ENCODE peak calls at places on chromosome 14, in four cellular contexts. M, G, S and Q are unnamed samples.

GRCh38 chr14:24186831-24187537 is 1.6 kb downstream of the IPO4 start:
- DNase-seq in G (no peak), S (no peak), M (no peak), Q (no peak)

GRCh38 chr14:60653709-60654161 is 4.5 kb upstream of the SIX1 start:
- DNase-seq in G (no peak), M (peak), S (peak), Q (peak)

GRCh38 chr14:75342762-75343599 is 64.4 kb downstream of the FOS start:
- DNase-seq in G (no peak), M (no peak), S (no peak), Q (no peak)

GRCh38 chr14:61321385-61322010 is at the start of gene PRKCH:
- DNase-seq in G (peak), M (peak), S (peak), Q (peak)

GRCh38 chr14:42110167-42110566 is 503.5 kb downstream of the LRFN5 start:
- DNase-seq in G (peak), S (no peak), M (peak), Q (peak)

GRCh38 chr14:43706901-43707300 is 800.2 kb downstream of the FSCB start:
- DNase-seq in M (no peak), G (peak), S (no peak), Q (no peak)

GRCh38 chr14:38254565-38255407 is 1.1 kb downstream of the CLEC14A start:
- DNase-seq in M (no peak), S (peak), G (no peak), Q (peak)

GRCh38 chr14:50311337-50311973 is 574 bp downstream of the L2HGDH start:
- DNase-seq in G (no peak), S (no peak), M (no peak), Q (peak)

GRCh38 chr14:93956514-93957332 is 19.6 kb downstream of the ASB2 start:
- DNase-seq in S (no peak), G (no peak), M (no peak), Q (no peak)

GRCh38 chr14:76710093-76711010 is 50.9 kb upstream of the VASH1 start:
- DNase-seq in S (peak), M (no peak), G (peak), Q (peak)

GRCh38 chr14:38839743-38840375 is 263.2 kb downstream of the SEC23A start:
- DNase-seq in S (no peak), M (no peak), G (no peak), Q (no peak)

GRCh38 chr14:65095633-65096205 is 6.6 kb downstream of the MAX start:
- DNase-seq in S (no peak), G (peak), M (no peak), Q (no peak)

GRCh38 chr14:38199768-38200167 is 7.9 kb upstream of the SSTR1 start:
- DNase-seq in G (peak), M (no peak), S (no peak), Q (no peak)

GRCh38 chr14:58637040-58637390 is 747 bp upstream of the DACT1 start:
- DNase-seq in G (peak), S (no peak), M (no peak), Q (no peak)

GRCh38 chr14:91369628-91370445 is 47.8 kb downstream of the CCDC88C start:
- DNase-seq in S (no peak), G (no peak), M (no peak), Q (no peak)

GRCh38 chr14:97106166-97106565 is 309.0 kb downstream of the VRK1 start:
- DNase-seq in G (no peak), S (no peak), M (no peak), Q (no peak)

GRCh38 chr14:71594828-71595227 is 337.4 kb upstream of the RGS6 start:
- DNase-seq in G (peak), M (no peak), S (no peak), Q (no peak)

GRCh38 chr14:65824285-65824977 is 411.9 kb downstream of the FUT8 start:
- DNase-seq in G (peak), M (peak), S (no peak), Q (peak)

GRCh38 chr14:22986508-22987054 is 4.2 kb upstream of the AJUBA start:
- DNase-seq in M (peak), G (peak), S (peak), Q (peak)

DNA sequence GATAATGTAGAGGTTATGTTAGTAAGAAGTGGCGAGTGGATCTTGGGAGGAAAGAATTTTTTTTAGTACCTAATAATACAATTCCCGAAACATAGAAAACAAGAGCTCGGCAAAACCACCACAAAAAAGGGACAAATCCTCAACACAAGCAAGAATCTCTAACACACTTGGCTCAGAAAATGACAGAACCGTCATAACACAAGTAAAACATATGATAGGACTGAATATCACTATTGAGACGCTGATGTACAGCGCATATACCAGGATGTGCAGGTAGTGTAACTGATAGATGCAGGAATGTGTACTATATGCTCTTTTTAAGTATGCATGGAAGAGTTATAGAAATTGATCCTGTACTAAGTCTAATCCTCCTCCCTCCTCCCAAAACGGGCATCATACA is 564.5 kb downstream of the BCL11B start:
- DNase-seq in G (no peak), M (no peak), S (no peak), Q (no peak)
- H3K56ac ChIP-seq in G (no peak), M (no peak), S (no peak), Q (no peak)

DNA sequence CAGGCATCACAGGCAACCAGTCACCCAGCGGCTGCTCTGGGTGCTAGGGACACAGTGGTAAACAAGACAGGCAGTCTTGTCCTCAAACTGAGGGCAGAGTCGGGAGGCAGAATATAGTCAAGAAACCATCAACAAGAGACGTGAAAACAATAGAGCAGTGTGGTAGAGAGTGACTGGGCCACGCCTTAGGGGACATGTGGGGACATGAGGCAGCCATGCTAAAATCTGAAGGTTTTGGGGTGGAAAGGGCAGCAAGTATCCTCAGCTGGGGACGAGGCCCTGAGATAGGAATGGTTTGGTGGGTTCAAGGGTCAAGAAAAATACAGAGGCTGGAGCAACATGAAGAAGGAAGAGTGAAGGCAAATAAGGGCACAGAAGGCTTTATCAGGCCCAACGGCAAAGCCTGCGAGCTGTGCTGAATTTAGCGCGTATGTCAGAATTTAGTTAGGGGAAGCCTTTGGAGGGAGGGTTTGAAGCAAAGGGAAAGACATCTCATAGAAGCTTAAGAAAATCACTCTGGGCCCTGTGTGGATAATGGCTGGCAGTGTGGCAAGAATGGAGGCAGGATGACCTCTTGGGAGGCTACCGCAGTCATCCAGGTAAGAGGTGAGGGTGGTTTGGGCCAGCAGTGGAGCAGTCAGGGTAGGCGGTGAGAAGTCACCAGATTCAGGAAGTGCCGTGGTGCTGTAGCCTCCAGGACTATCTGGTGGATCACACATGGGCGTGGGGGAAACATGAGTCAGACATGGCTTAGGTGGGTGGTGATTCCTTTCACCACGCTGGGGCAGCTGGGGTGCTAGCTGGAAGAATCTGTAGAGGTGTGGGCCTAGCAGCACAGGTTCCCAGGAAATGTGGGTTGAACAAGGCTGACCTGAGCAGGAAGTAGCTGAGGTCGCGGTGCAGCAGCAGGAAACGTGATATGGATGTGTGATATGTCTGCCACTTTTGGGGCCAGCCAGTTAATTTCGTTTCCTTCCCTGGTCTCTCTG is 3.0 kb downstream of the EVL start:
- DNase-seq in S (peak), G (peak), M (no peak), Q (peak)
- H2BK5ac ChIP-seq in S (peak), G (no peak), M (no peak), Q (peak)

GRCh38 chr14:28755198-28755794 is 11.3 kb upstream of the FOXG1 start:
- DNase-seq in S (no peak), M (no peak), G (no peak), Q (no peak)

GRCh38 chr14:28757790-28758189 is 8.8 kb upstream of the FOXG1 start:
- DNase-seq in M (no peak), S (no peak), G (no peak), Q (no peak)

GRCh38 chr14:28758253-28758915 is 8.2 kb upstream of the FOXG1 start:
- DNase-seq in S (no peak), M (no peak), G (no peak), Q (no peak)

GRCh38 chr14:28755930-28756895 is 10.4 kb upstream of the FOXG1 start:
- DNase-seq in S (no peak), G (no peak), M (no peak), Q (no peak)

DNA sequence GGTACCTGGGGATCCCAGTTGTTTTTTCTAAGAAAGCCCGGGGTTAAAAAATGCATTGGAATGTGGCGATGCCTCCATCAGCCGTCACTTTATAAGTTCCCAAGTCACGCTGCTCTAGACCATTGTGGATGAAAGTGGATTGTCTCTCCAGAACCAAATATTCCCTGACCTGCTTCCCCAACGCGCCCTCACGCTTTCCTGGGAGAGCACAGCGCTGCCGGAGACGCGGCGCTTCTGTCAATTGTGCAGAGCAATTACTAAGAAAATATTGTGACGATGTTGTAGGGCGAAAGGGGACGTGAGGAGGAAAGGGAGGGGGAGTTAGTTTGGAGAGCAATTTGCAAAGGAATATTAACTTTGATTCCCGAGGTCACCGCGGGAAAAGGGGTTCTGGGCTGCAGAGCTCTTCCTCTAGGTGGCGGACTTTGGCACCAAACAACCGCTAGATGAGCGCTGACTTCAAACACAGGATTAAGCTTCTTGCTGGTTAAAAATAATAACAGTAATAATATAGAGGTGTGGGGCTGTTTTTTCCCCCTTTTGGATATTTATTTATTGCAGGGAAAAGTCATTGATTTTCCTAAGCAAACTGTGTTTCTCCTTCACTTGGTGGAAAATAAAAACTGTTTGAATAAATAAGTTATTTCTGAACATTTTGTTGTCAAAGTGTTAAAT is 9.6 kb upstream of the FOXG1 start:
- DNase-seq in G (peak), S (peak), M (peak), Q (peak)
- H2BK15ac ChIP-seq in G (no peak), S (no peak), M (no peak), Q (no peak)

GRCh38 chr14:21205026-21205677 is 49.3 kb upstream of the OR5AU1 start:
- DNase-seq in G (no peak), M (no peak), S (no peak), Q (no peak)

GRCh38 chr14:21206753-21207684 is 51.2 kb upstream of the OR5AU1 start:
- DNase-seq in S (no peak), M (no peak), G (no peak), Q (no peak)

GRCh38 chr14:21204167-21205025 is 48.5 kb upstream of the OR5AU1 start:
- DNase-seq in M (no peak), G (no peak), S (no peak), Q (no peak)

GRCh38 chr14:21203470-21204166 is 47.8 kb upstream of the OR5AU1 start:
- DNase-seq in G (no peak), S (no peak), M (no peak), Q (peak)

GRCh38 chr14:21205678-21206581 is 50.1 kb upstream of the OR5AU1 start:
- DNase-seq in G (no peak), M (no peak), S (no peak), Q (no peak)
- H3K56ac ChIP-seq in G (no peak), M (no peak), S (no peak), Q (no peak)

DNA sequence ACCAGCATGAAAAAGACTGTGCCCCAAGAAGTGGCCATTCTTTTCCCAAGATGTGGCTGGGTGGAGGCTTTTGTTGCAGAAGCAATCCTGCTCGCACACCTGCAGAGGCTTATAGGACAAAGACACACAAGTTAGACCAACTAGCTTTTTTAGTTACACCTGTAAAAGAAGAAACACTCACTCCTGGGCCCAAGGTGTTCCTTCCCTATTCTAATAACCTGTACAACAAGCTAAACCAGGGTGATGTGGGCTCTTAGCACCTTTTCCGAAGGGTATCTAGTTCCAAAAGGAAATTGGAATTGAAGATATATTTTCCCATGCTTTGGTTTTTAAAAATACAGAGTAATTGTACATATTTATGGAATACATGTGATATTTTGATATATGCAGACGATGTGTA is 31.0 kb downstream of the ENTPD5 start:
- DNase-seq in G (no peak), S (no peak), M (no peak), Q (no peak)
- H2BK5ac ChIP-seq in G (no peak), S (no peak), M (no peak), Q (no peak)

GRCh38 chr14:103528512-103529382 is at the start of gene TRMT61A:
- DNase-seq in M (peak), S (peak), G (peak), Q (peak)
- H2BK15ac ChIP-seq in M (no peak), S (peak), G (peak), Q (no peak)

GRCh38 chr14:35963209-35963608 is 137.1 kb downstream of the BRMS1L start:
- DNase-seq in S (no peak), M (no peak), G (no peak), Q (peak)

GRCh38 chr14:35965425-35965824 is 139.3 kb downstream of the BRMS1L start:
- DNase-seq in G (no peak), S (no peak), M (no peak), Q (peak)

GRCh38 chr14:35964736-35965135 is 138.6 kb downstream of the BRMS1L start:
- DNase-seq in G (no peak), M (no peak), S (no peak), Q (peak)

GRCh38 chr14:35959835-35960234 is 133.7 kb downstream of the BRMS1L start:
- DNase-seq in S (no peak), M (no peak), G (no peak), Q (no peak)

DNA sequence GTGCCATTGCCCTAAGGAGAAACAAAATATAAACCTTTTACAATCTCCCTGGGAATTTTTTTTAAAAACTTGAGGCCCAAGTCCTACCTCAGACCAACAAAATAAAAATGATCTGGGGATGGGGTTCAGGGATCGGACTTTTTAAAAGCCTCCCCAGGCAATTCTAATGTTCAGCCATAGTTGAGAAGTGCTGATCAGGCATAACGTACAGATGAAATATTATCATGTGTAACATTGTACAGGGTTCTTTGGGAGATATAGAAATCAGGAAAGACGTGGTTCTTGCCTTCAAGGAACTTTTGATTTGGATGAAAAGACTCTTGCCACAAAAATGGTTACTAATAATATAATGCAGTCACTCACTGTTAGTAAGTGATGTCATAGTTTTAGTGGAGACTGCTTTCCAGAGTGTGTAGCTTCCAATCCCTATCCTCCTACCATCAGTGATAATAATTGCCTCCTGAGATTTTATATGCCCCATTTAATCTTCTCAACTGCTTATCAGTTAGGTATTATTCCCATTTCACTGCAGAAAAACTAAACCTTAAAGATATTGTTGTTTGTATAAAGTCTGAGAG is 135.6 kb downstream of the BRMS1L start:
- DNase-seq in G (no peak), M (no peak), S (no peak), Q (no peak)
- H3K56ac ChIP-seq in G (no peak), M (no peak), S (no peak), Q (no peak)

DNA sequence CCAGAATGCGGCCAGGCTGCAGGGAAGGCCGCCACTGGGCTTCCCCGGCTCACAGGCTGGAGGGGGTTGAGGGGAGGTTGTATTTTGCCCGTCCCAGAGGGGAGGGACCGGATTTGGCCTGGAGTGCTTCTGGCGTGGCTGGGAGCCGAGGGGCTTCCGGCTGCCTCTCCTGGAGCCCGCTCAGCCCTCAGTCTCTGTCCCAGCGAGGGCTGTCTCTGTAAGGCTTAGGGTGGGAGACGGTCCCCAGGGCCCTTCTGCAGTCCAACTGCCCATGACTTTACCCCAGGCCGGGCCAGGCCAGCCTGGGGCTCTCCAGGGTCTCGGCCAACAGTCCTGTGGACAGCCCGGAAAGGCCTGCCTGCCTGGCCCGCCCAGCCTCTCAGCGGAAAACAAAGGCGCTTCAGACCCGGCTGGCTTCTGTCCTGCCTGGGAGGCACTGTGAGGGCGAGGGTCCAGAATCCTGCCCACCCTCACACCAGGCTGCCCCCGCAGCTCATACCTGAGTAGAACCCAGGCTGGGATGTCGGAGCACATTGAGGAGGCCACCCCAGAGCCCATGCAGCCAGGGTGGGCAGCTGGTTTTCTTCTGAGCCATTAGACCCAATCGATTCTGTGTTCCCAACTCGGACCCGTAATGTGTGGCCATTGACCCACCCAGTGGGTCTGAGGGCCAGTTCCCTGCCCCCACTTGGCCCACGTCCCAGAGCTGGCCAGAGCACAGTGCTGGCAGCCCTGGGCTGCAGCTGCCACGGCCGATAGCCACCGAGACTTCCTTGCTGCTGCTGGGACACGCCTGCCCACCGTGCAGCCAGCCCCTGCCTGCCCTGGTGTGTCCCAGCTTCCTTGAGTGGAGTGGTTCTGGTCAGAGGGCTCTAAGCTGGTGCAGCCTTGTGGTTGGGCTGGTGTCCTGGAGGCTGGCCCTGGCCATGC is 1.6 kb downstream of the CRIP2 start:
- DNase-seq in S (no peak), M (peak), G (peak), Q (peak)
- H2BK5ac ChIP-seq in S (peak), M (no peak), G (no peak), Q (peak)

DNA sequence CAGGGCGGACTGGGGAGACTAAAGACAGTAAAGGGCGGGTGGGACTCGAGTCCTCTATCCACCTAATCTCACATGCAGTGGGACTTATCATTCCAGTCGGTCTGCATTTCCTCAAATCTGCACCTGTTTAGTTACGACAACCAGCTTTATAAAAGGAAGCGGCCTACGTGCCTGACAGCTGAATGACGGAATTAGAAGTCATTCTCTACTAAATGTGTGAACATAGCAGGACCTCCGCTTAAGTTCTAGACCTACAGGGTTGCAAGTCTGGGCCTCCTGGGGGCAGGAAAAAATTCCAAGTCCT is 109.8 kb upstream of the EGLN3 start:
- DNase-seq in S (no peak), M (no peak), G (no peak), Q (peak)
- H2BK15ac ChIP-seq in S (peak), M (no peak), G (peak), Q (no peak)

GRCh38 chr14:69137456-69138188 is 15.3 kb downstream of the DCAF5 start:
- DNase-seq in S (no peak), G (peak), M (no peak), Q (no peak)
- H3K56ac ChIP-seq in S (no peak), G (no peak), M (no peak), Q (no peak)